ENCODE peak calls at places on chromosomes 12 and 14, in ten cellular contexts. W, G, M, N, H, A, Y, V, U and I are unnamed samples.

GRCh38 chr14:52355016-52355430 is 40.9 kb downstream of the PTGER2 start:
- DNase-seq in H (no peak), A (no peak), M (peak), W (no peak), V (no peak), U (peak), N (no peak), G (peak), Y (no peak), I (peak)

GRCh38 chr14:38208825-38209562 is 1.3 kb downstream of the SSTR1 start:
- DNase-seq in W (peak), M (peak), Y (no peak), U (peak), N (peak), V (no peak), A (peak), H (peak), G (no peak), I (peak)

GRCh38 chr14:83294941-83295340 is 1761.3 kb upstream of the SEL1L start:
- DNase-seq in Y (no peak), N (no peak), M (no peak), V (no peak), G (no peak), H (no peak), W (no peak), A (no peak), U (peak), I (peak)

GRCh38 chr14:92959189-92959531 is 36.2 kb downstream of the CHGA start:
- DNase-seq in N (no peak), W (peak), Y (no peak), U (no peak), G (no peak), A (peak), M (no peak), H (no peak), V (no peak), I (no peak)

GRCh38 chr12:94198872-94199271 is 50.5 kb downstream of the PLXNC1 start:
- DNase-seq in M (peak), V (no peak), G (no peak), H (no peak), W (no peak), A (no peak), N (no peak), U (no peak), Y (no peak), I (no peak)

GRCh38 chr14:81313775-81314429 is 86.2 kb downstream of the STON2 start:
- DNase-seq in A (no peak), V (no peak), G (no peak), N (no peak), M (no peak), H (no peak), U (no peak), Y (no peak), W (no peak), I (peak)

GRCh38 chr14:85731198-85731597 is 201.3 kb downstream of the FLRT2 start:
- DNase-seq in V (no peak), M (no peak), W (no peak), A (no peak), N (no peak), U (peak), Y (peak), G (peak), H (no peak), I (peak)

GRCh38 chr14:103563089-103563620 is 395 bp downstream of the COA8 start:
- DNase-seq in U (no peak), A (no peak), M (no peak), Y (no peak), W (no peak), N (no peak), H (peak), G (no peak), V (peak), I (no peak)

GRCh38 chr14:36517242-36518030 is 2.6 kb downstream of the NKX2-1 start:
- DNase-seq in A (peak), Y (peak), U (no peak), M (peak), G (no peak), V (no peak), W (no peak), N (no peak), H (no peak), I (no peak)

GRCh38 chr12:12561305-12562015 is 1.2 kb downstream of the DUSP16 start:
- DNase-seq in W (peak), G (peak), V (no peak), Y (peak), H (peak), U (peak), A (peak), N (peak), M (peak), I (peak)

GRCh38 chr14:54737132-54737711 is 165.4 kb downstream of the GCH1 start:
- DNase-seq in G (peak), V (no peak), U (peak), W (no peak), M (no peak), H (no peak), N (no peak), A (no peak), Y (peak), I (peak)

GRCh38 chr12:56029666-56030293 is 8.9 kb downstream of the IKZF4 start:
- DNase-seq in M (peak), N (no peak), W (no peak), H (peak), G (peak), A (no peak), Y (peak), U (peak), V (no peak), I (peak)

GRCh38 chr12:79250186-79250585 is 385.6 kb downstream of the SYT1 start:
- DNase-seq in M (no peak), U (peak), N (no peak), Y (no peak), G (peak), H (no peak), A (no peak), W (no peak), V (no peak), I (peak)

GRCh38 chr12:105552056-105552455 is 221.6 kb downstream of the C12orf75 start:
- DNase-seq in U (no peak), W (no peak), A (no peak), V (no peak), N (no peak), Y (no peak), H (no peak), G (no peak), M (no peak), I (no peak)

GRCh38 chr12:129700036-129700435 is 203.8 kb downstream of the TMEM132D start:
- DNase-seq in U (no peak), A (no peak), G (no peak), H (no peak), N (no peak), M (no peak), V (no peak), Y (no peak), W (no peak), I (no peak)

GRCh38 chr12:29741342-29742241 is 42.1 kb downstream of the TMTC1 start:
- DNase-seq in M (no peak), U (peak), N (no peak), W (no peak), G (peak), A (no peak), H (no peak), V (no peak), Y (no peak), I (peak)

GRCh38 chr14:57293851-57294837 is 25.4 kb downstream of the AP5M1 start:
- DNase-seq in H (no peak), M (peak), Y (peak), A (no peak), N (no peak), U (peak), G (no peak), V (no peak), W (no peak), I (peak)

GRCh38 chr12:120231316-120232011 is 30.6 kb upstream of the RPLP0 start:
- DNase-seq in H (peak), V (peak), M (no peak), G (peak), U (peak), N (peak), W (no peak), A (peak), Y (peak), I (peak)

GRCh38 chr12:114682920-114683708 is 861 bp downstream of the TBX3 start:
- DNase-seq in M (peak), H (peak), A (no peak), G (no peak), N (peak), V (no peak), Y (peak), W (no peak), U (peak), I (no peak)

GRCh38 chr12:93541578-93542217 is 30.8 kb upstream of the SOCS2 start:
- DNase-seq in A (no peak), U (no peak), N (no peak), W (no peak), V (no peak), H (no peak), Y (peak), M (no peak), G (no peak), I (no peak)

GRCh38 chr14:102474934-102475333 is 34.6 kb downstream of the ANKRD9 start:
- DNase-seq in A (peak), G (no peak), Y (no peak), H (peak), N (peak), W (peak), U (peak), V (no peak), M (no peak), I (peak)

GRCh38 chr14:43003845-43004244 is 1397.2 kb downstream of the LRFN5 start:
- DNase-seq in A (no peak), U (peak), V (peak), M (peak), Y (peak), W (no peak), N (no peak), G (no peak), H (no peak), I (peak)

GRCh38 chr12:109130755-109131521 is 14.6 kb downstream of the ACACB start:
- DNase-seq in W (peak), N (no peak), A (peak), U (no peak), M (peak), G (no peak), V (peak), Y (no peak), H (peak), I (no peak)

GRCh38 chr12:9647825-9648700 is 21.4 kb upstream of the CLEC2D start:
- DNase-seq in V (no peak), H (peak), G (peak), A (peak), W (peak), M (peak), N (peak), U (peak), Y (peak), I (peak)

GRCh38 chr12:129459886-129460285 is 443.9 kb downstream of the TMEM132D start:
- DNase-seq in Y (no peak), H (no peak), A (no peak), V (no peak), N (no peak), M (no peak), G (peak), W (no peak), U (no peak), I (peak)

GRCh38 chr12:114209852-114210251 is 196.1 kb downstream of the TBX5 start:
- DNase-seq in G (no peak), Y (no peak), M (no peak), H (no peak), A (no peak), U (no peak), N (no peak), V (no peak), W (no peak), I (no peak)

GRCh38 chr14:59343585-59343984 is 121.6 kb downstream of the GPR135 start:
- DNase-seq in H (no peak), N (peak), A (no peak), G (no peak), M (no peak), U (no peak), W (peak), Y (peak), V (no peak), I (no peak)

GRCh38 chr14:93857081-93857480 is 68.8 kb upstream of the PRIMA1 start:
- DNase-seq in V (no peak), N (no peak), H (no peak), A (no peak), G (no peak), Y (no peak), U (no peak), M (no peak), W (no peak), I (no peak)

GRCh38 chr14:49961270-49962222 is 68.7 kb downstream of the ARF6 start:
- DNase-seq in A (no peak), Y (no peak), W (no peak), M (no peak), H (no peak), V (no peak), N (no peak), G (no peak), U (no peak), I (peak)

GRCh38 chr12:84632556-84632955 is 280.0 kb downstream of the SLC6A15 start:
- DNase-seq in W (no peak), A (no peak), H (no peak), N (no peak), Y (peak), U (no peak), M (no peak), G (no peak), V (no peak), I (no peak)

GRCh38 chr12:56486694-56487093 is 1.3 kb downstream of the GLS2 start:
- DNase-seq in Y (no peak), A (no peak), U (no peak), N (no peak), V (no peak), W (no peak), H (no peak), M (no peak), G (no peak), I (no peak)

GRCh38 chr12:29882771-29883315 is 99.1 kb upstream of the TMTC1 start:
- DNase-seq in U (no peak), M (no peak), N (no peak), Y (no peak), W (no peak), G (no peak), H (no peak), V (no peak), A (no peak), I (no peak)

GRCh38 chr12:2752676-2753371 is 41.9 kb upstream of the FKBP4 start:
- DNase-seq in A (peak), U (peak), G (peak), M (peak), Y (peak), N (peak), V (peak), W (peak), H (peak), I (peak)

DNA sequence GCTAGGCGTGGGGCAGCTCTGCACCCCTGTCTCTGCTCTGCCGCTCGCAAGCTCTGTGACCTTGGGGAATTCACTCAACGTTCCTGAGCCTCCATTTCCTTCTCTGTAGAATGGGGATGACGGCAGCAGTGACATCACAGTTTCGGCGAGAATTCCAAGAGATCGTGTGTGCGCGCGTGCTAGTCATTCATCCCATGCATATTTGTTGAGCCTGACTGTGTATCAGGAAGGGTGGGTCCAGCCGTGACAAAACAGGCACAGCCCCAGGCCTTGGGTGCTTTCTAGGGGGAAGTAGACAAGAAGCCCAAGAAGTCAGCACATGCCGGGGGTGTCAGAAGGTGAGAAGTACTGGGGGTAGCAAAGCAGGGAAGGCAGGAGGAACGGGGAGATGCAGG is 145.6 kb upstream of the NCOR2 start:
- DNase-seq in U (no peak), V (no peak), M (no peak), N (peak), A (no peak), W (peak), Y (no peak), H (peak), G (no peak), I (no peak)
- H3K4me3 ChIP-seq in U (no peak), V (no peak), M (no peak), N (no peak), A (no peak), W (peak), Y (no peak), H (peak), G (no peak), I (no peak)

GRCh38 chr12:67991158-67991557 is 1.9 kb downstream of the IFNG-AS1 start:
- DNase-seq in H (no peak), V (no peak), G (no peak), U (no peak), M (no peak), Y (no peak), W (no peak), N (no peak), A (no peak), I (no peak)
- H3K4me3 ChIP-seq in H (no peak), V (no peak), G (no peak), U (no peak), M (no peak), Y (no peak), W (no peak), N (no peak), A (no peak), I (no peak)

DNA sequence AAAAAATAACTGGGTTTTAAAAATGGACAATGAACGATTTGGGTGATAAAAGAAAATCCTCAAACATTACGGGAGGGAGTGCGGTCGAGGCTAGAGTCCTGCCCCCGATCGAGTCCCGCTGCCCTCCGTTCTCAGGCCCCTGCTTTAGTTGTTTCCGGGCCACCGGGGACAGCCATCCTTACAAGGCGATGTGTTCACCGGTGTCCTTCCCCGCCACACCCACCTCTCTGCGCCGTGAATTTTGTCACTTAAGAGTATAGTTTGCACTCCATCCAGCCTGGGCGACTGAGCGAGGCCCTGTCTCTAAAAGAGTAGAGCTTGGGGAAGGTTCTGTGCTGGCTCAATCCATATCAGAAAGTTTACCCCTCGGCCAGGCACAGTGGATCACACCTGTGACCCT is 2.9 kb downstream of the ULK1 start:
- DNase-seq in A (peak), U (no peak), N (peak), V (no peak), M (no peak), W (no peak), G (no peak), H (no peak), Y (no peak), I (no peak)
- H3K4me3 ChIP-seq in A (no peak), U (no peak), N (no peak), V (no peak), M (no peak), W (no peak), G (no peak), H (peak), Y (no peak), I (no peak)

GRCh38 chr12:33650832-33651231 is 211.2 kb upstream of the SYT10 start:
- DNase-seq in V (no peak), M (no peak), G (no peak), N (no peak), W (no peak), U (no peak), H (no peak), Y (no peak), A (no peak), I (no peak)
- H3K4me3 ChIP-seq in V (no peak), M (no peak), G (no peak), N (no peak), W (no peak), U (no peak), H (no peak), Y (no peak), A (no peak), I (no peak)

GRCh38 chr12:52494518-52494917 is 1.5 kb upstream of the KRT6A start:
- DNase-seq in W (no peak), U (peak), M (no peak), G (peak), A (no peak), H (no peak), N (no peak), Y (peak), V (no peak), I (no peak)
- H3K4me3 ChIP-seq in W (no peak), U (no peak), M (no peak), G (no peak), A (no peak), H (no peak), N (no peak), Y (no peak), V (no peak), I (no peak)

DNA sequence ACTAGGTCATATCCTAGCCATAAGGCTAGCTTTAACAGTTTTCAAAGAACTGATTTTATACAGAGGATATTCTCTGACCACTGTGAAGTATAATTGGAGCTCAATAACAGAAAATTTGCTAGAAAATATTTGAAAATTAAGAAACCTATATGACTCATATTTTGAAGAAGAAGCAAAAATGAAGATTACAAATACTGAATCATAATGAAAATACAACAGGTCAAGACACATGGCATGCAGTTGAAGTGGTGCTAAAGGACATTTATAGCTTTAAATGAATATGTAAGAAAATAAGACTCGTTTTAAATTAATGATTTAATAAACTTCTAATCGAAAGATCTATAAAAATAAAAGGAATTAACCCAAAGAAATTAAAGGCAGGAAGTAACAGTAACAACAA is 1234.6 kb downstream of the SLC16A7 start:
- DNase-seq in W (no peak), V (no peak), M (no peak), Y (no peak), A (no peak), H (no peak), G (peak), U (no peak), N (no peak), I (peak)
- H3K4me3 ChIP-seq in W (no peak), V (no peak), M (no peak), Y (no peak), A (no peak), H (no peak), G (no peak), U (no peak), N (no peak), I (no peak)

DNA sequence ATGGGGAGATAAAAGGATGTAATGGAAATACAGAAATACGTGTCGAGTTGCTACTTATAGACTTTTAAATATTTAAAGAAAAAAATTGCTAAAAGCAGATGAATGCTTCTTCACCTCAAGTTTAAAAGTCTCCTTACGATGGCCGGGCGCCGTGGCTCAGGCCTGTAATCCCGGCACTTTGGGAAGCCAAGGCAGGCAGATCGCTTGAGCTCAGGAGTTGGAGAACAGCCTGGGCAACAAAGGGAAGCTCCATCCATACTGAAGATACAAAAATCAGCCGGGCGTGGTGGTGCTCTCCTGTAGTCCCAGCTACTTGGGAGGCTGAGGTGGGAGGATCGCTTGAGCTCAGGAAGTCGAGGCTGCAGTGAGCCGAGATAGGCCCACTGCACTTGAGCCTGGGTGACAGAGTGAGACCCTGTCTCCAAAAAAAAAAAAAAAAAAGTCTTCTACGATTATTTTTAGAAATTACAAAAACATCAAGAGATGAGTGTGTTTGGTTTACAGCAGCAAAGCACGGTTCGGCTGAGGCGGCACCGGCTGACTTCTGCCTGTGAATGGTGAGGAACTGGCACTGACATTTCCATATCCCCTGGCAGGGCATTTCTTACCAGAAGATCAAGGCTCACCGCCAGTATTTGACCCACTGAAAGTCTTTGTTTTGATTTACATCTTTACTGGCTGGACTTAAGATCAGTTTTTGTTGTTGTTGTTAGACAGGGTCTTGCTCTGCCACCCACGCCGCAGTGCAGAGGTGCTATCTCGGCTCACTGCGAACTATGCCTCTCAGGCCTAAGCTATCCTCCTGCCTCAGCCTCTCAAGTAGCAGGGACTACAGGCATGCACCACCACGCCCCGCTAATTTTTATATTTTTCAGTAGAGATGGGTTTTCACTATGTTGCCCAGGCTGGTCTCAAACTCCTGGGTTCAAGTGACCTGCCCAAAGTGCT is 3.9 kb upstream of the MTA1 start:
- DNase-seq in N (no peak), G (no peak), W (no peak), M (no peak), V (no peak), A (no peak), Y (no peak), H (no peak), U (no peak), I (no peak)
- H3K4me3 ChIP-seq in N (no peak), G (peak), W (no peak), M (peak), V (no peak), A (no peak), Y (no peak), H (peak), U (peak), I (peak)

GRCh38 chr14:60637490-60638452 is 11.5 kb downstream of the SIX1 start:
- DNase-seq in G (peak), H (no peak), U (no peak), N (no peak), V (no peak), A (peak), Y (peak), M (peak), W (no peak), I (peak)
- H3K4me3 ChIP-seq in G (peak), H (peak), U (peak), N (no peak), V (no peak), A (no peak), Y (no peak), M (peak), W (peak), I (no peak)